ENCODE peak calls at places on chromosomes 11 and 22, in four cellular contexts. T, O, J and D are unnamed samples. For H3K4me1, the result is how much of the 10 kb centered on the place peaks cover.

GRCh38 chr22:23638611-23639010 is 6.5 kb upstream of the DRICH1 start:
- DNase-seq in T (no peak), O (no peak), J (no peak), D (no peak)

GRCh38 chr22:37990302-37990701 is 5.9 kb upstream of the SOX10 start:
- DNase-seq in T (no peak), O (no peak), J (no peak), D (no peak)

GRCh38 chr11:6654281-6655019 is 1.2 kb downstream of the DCHS1 start:
- DNase-seq in T (no peak), O (peak), J (no peak), D (no peak)

GRCh38 chr11:118610773-118611432 is 3.5 kb downstream of the PHLDB1 start:
- DNase-seq in T (peak), O (peak), J (peak), D (peak)

GRCh38 chr11:125663910-125664309 is 16.7 kb downstream of the ACRV1 start:
- DNase-seq in T (no peak), O (no peak), J (no peak), D (no peak)

GRCh38 chr11:120956710-120957500 is 67.0 kb upstream of the TBCEL start:
- DNase-seq in T (no peak), O (no peak), J (no peak), D (no peak)

GRCh38 chr11:16789560-16790483 is 51.4 kb downstream of the C11orf58 start:
- DNase-seq in T (no peak), O (no peak), J (no peak), D (no peak)

GRCh38 chr22:40325315-40325714 is 21.0 kb upstream of the ADSL start:
- DNase-seq in T (no peak), O (no peak), J (no peak), D (no peak)

GRCh38 chr11:125379565-125380343 is 116.3 kb downstream of the FEZ1 start:
- DNase-seq in T (no peak), O (no peak), J (no peak), D (no peak)

GRCh38 chr22:47552541-47553205 is 790.2 kb downstream of the TBC1D22A start:
- DNase-seq in T (no peak), O (no peak), J (no peak), D (no peak)

GRCh38 chr22:40463727-40464126 is 93.3 kb downstream of the SGSM3 start:
- DNase-seq in T (no peak), O (no peak), J (no peak), D (no peak)

GRCh38 chr11:121466063-121466794 is 13.5 kb upstream of the SORL1-AS1 start:
- DNase-seq in T (peak), O (peak), J (peak), D (peak)

GRCh38 chr11:130023204-130023603 is 20.6 kb upstream of the PRDM10 start:
- DNase-seq in T (no peak), O (no peak), J (no peak), D (no peak)

GRCh38 chr11:61650781-61651571 is 29.2 kb upstream of the DAGLA start:
- DNase-seq in T (no peak), O (no peak), J (peak), D (peak)

GRCh38 chr22:45968003-45968650 is 8.8 kb downstream of the WNT7B start:
- DNase-seq in T (no peak), O (no peak), J (no peak), D (no peak)

GRCh38 chr22:26536056-26536761 is 23.9 kb upstream of the TFIP11 start:
- DNase-seq in T (no peak), O (no peak), J (no peak), D (no peak)

GRCh38 chr11:93741094-93741881 is at the start of the genes C11orf54 and TAF1D:
- DNase-seq in T (peak), O (peak), J (peak), D (peak)

GRCh38 chr22:47357493-47357892 is 595.0 kb downstream of the TBC1D22A start:
- DNase-seq in T (no peak), O (no peak), J (no peak), D (no peak)

GRCh38 chr22:39311592-39312400 is 7.6 kb downstream of the RPL3 start:
- DNase-seq in T (no peak), O (no peak), J (no peak), D (no peak)

GRCh38 chr22:42379961-42380537 is 52.2 kb downstream of the NFAM1 start:
- DNase-seq in T (no peak), O (no peak), J (no peak), D (no peak)

GRCh38 chr11:20235164-20235563 is 74.9 kb upstream of the DBX1 start:
- DNase-seq in T (no peak), O (no peak), J (no peak), D (no peak)

GRCh38 chr11:60700689-60701508 is 1.5 kb downstream of the MS4A8 start:
- DNase-seq in T (peak), O (no peak), J (peak), D (no peak)

GRCh38 chr11:1488575-1489180 is 2.1 kb upstream of the MOB2 start:
- DNase-seq in T (no peak), O (no peak), J (no peak), D (peak)

GRCh38 chr11:117443269-117444186 is 115.9 kb downstream of the CEP164 start:
- DNase-seq in T (peak), O (peak), J (peak), D (no peak)
- TF ChIP-seq CTCF in T (no peak), O (peak), J (peak), D (peak)

GRCh38 chr11:326842-327580 is 6.4 kb upstream of the IFITM3 start:
- DNase-seq in T (peak), O (peak), J (peak), D (peak)
- H3K4me3 ChIP-seq in T (no peak), O (no peak), J (no peak), D (peak)

GRCh38 chr11:96242191-96242845 is 100.7 kb downstream of the MAML2 start:
- DNase-seq in T (no peak), O (no peak), J (no peak), D (no peak)
- H3K4me1 ChIP-seq in T (under half), O (under half), J (under half), D (under half)

GRCh38 chr22:27792452-27793165 is 8.9 kb downstream of the MN1 start:
- DNase-seq in T (no peak), O (no peak), J (no peak), D (no peak)
- TF ChIP-seq CTCF in T (no peak), O (no peak), J (no peak), D (no peak)

GRCh38 chr11:18972336-18972735 is 33.1 kb upstream of the MRGPRX1 start:
- DNase-seq in T (no peak), O (no peak), J (no peak), D (no peak)

GRCh38 chr11:18974192-18974591 is 35.0 kb upstream of the MRGPRX1 start:
- DNase-seq in T (no peak), O (no peak), J (no peak), D (no peak)
- H3K4me3 ChIP-seq in T (no peak), O (no peak), J (no peak), D (no peak)

GRCh38 chr22:19936513-19936912 is 5.1 kb upstream of the COMT start:
- DNase-seq in T (no peak), O (no peak), J (no peak), D (no peak)
- H3K4me1 ChIP-seq in T (under half), O (under half), J (under half), D (under half)

DNA sequence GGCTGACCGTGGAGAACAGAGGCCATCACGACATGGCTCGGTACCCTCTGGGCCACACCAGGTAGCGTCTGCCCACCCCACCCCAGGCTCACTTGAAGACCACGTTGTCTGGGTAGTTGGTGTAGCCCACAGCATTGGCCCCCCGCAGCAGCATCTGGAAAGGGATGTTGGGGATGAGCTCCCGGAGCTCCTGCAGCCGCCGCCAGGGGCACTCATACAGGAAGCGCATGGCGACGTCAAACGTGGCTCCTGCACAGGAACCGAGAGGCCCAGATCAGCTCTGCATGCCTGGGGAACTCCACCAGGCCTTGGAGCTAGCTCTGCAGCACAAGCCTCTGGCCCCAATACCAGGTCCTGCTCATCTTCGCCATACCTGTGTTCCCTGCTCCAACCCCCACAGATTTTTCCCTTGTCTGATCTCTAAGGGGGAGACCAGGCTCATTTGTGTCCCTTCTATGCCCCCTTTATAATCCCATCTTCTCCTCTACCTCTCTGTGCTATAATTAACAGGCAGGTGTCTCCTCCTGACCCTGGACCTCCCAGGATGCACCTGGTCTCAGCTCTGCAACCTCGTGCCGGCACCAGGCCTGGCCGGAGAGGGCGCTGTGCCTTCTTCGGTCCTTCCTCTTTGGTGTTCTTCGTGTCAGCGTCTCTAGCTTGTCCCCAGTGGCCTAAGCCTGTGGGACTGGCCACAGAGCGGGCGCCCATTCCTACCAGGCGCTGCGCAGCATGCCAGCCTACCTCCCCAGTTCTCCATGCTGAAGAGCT is 5.0 kb upstream of the LRFN4 start:
- DNase-seq in T (no peak), O (no peak), J (peak), D (peak)
- TF ChIP-seq CTCF in T (no peak), O (no peak), J (peak), D (no peak)

GRCh38 chr11:90120191-90120590 is 14.3 kb upstream of the NAALAD2 start:
- DNase-seq in T (no peak), O (no peak), J (no peak), D (no peak)
- H3K4me3 ChIP-seq in T (no peak), O (no peak), J (no peak), D (no peak)

DNA sequence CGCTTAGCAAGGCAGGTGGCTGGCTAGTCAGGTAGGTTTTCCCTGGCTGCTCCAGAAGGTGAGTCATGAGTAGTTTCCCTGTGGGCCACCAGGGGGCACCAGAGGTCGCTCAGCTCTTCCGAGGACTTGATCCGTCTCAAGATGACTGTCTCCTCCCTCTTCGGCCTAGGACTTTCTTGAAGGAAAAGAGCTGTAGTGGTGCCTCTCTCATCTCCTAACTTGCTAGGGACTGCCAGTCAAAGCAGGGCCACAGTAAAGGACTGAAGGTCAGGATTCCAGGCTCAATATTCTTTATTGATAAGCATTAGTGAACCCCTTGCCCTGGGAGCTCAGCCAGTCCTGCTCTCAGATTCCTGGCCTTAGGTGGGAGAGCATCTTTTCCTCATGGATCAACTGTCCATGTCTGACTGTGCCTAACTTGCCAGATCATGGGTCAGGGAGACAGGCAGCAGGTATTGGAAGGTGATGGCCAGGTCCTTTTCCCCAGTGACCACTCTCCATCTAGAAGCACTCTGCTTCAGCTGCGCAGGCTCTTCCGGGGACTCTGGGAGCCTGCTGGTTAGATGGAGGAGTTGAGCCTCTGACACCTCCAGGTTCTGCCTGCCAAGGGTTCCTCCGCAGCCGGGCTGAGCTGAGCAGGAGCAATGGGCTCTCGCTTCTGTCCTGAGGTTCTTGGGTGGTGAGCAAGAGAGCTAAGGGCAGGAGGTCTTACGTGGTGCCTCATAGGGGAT is 1.9 kb downstream of the POLD4 start:
- DNase-seq in T (peak), O (peak), J (peak), D (peak)
- H3K4me1 ChIP-seq in T (under half), O (under half), J (half or more), D (under half)